ENCODE peak calls at places on chromosomes 3 and 15, in eight cellular contexts. H is spleen, L is AG04450, Y is right atrium auricular region, Q is kidney epithelial cell, E is IMR-90, N is heart left ventricle, C is uterus. D is an unnamed sample.
A peak's percentile ranks its signal among the peaks of the same experiment; 100 is the strongest.

GRCh38 chr15:29854413-29854812 is 32.1 kb upstream of the TJP1 start:
- DNase-seq in H (no peak), L (no peak), Y (no peak), Q (no peak), E (no peak), N (no peak), C (no peak), D (no peak)

GRCh38 chr3:48595526-48596121 is 495 bp upstream of the COL7A1 start:
- DNase-seq in H (no peak), L (peak; percentile 48), Y (peak; percentile 71), Q (peak; percentile 92), E (peak; percentile 86), N (no peak), C (peak; percentile 69), D (peak; percentile 80)

GRCh38 chr3:42746455-42747450 is 26.3 kb downstream of the CCDC13 start:
- DNase-seq in H (no peak), L (peak; percentile 30), Y (peak; percentile 57), Q (no peak), E (peak; percentile 55), N (no peak), C (no peak), D (peak; percentile 9)

GRCh38 chr3:53318522-53318921 is 28.8 kb downstream of the DCP1A start:
- DNase-seq in H (no peak), L (peak; percentile 23), Y (no peak), Q (no peak), E (peak; percentile 69), N (no peak), C (no peak), D (peak; percentile 47)

GRCh38 chr15:50145451-50145872 is 26.4 kb upstream of the ATP8B4 start:
- DNase-seq in H (no peak), L (peak; percentile 65), Y (no peak), Q (no peak), E (peak; percentile 88), N (no peak), C (peak; percentile 31), D (no peak)

GRCh38 chr3:197854596-197855343 is 63.7 kb downstream of the LRCH3 start:
- DNase-seq in H (no peak), L (peak; percentile 94), Y (no peak), Q (peak; percentile 83), E (peak; percentile 99), N (no peak), C (no peak), D (peak; percentile 97)

GRCh38 chr15:21269121-21269520 is 171.2 kb downstream of the POTEB3 start:
- DNase-seq in H (no peak), L (no peak), Y (no peak), Q (no peak), E (no peak), N (no peak), C (no peak), D (no peak)

GRCh38 chr3:170585937-170586310 is at the start of gene SLC7A14:
- DNase-seq in H (no peak), L (no peak), Y (no peak), Q (no peak), E (peak; percentile 21), N (no peak), C (no peak), D (no peak)

GRCh38 chr3:144491333-144491732 is 519.7 kb downstream of the DIPK2A start:
- DNase-seq in H (no peak), L (no peak), Y (no peak), Q (no peak), E (no peak), N (no peak), C (no peak), D (no peak)

GRCh38 chr15:72690938-72691337 is 4.9 kb downstream of the BBS4 start:
- DNase-seq in H (no peak), L (no peak), Y (no peak), Q (no peak), E (no peak), N (no peak), C (no peak), D (no peak)

GRCh38 chr15:85642054-85642692 is 152.6 kb downstream of the KLHL25 start:
- DNase-seq in H (no peak), L (no peak), Y (no peak), Q (no peak), E (no peak), N (no peak), C (peak; percentile 43), D (no peak)

GRCh38 chr3:188631291-188632010 is 477.5 kb downstream of the LPP start:
- DNase-seq in H (no peak), L (peak; percentile 68), Y (no peak), Q (no peak), E (peak; percentile 97), N (no peak), C (no peak), D (peak; percentile 28)

GRCh38 chr3:103600844-103601243 is 1166.0 kb downstream of the ZPLD1 start:
- DNase-seq in H (no peak), L (no peak), Y (no peak), Q (no peak), E (no peak), N (no peak), C (no peak), D (no peak)

GRCh38 chr3:40576431-40576830 is 51.7 kb downstream of the ZNF621 start:
- DNase-seq in H (no peak), L (no peak), Y (no peak), Q (no peak), E (no peak), N (no peak), C (no peak), D (no peak)

GRCh38 chr3:32480596-32480995 is 22.1 kb downstream of the CMTM6 start:
- DNase-seq in H (no peak), L (no peak), Y (no peak), Q (no peak), E (no peak), N (no peak), C (no peak), D (no peak)

GRCh38 chr15:80811781-80812180 is 32.6 kb downstream of the CEMIP start:
- DNase-seq in H (no peak), L (no peak), Y (no peak), Q (no peak), E (no peak), N (no peak), C (no peak), D (no peak)

GRCh38 chr15:89408512-89409183 is 74.0 kb upstream of the POLG start:
- DNase-seq in H (no peak), L (no peak), Y (no peak), Q (no peak), E (peak; percentile 6), N (no peak), C (no peak), D (no peak)
- H3K27me3 ChIP-seq in H (peaks cover 83% of the 10 kb centered on the region), L (peaks cover 98% of the 10 kb centered on the region), Y (peaks cover 46% of the 10 kb centered on the region), Q (peaks cover 98% of the 10 kb centered on the region), E (peaks cover 100% of the 10 kb centered on the region), N (peaks cover 99% of the 10 kb centered on the region), C (peaks cover 97% of the 10 kb centered on the region), D (peaks cover 91% of the 10 kb centered on the region)

GRCh38 chr15:74122403-74123130 is 7.8 kb upstream of the ISLR2 start:
- DNase-seq in H (peak; percentile 64), L (no peak), Y (no peak), Q (no peak), E (no peak), N (no peak), C (no peak), D (no peak)

GRCh38 chr15:74121858-74122257 is 8.5 kb upstream of the ISLR2 start:
- DNase-seq in H (peak; percentile 63), L (no peak), Y (no peak), Q (no peak), E (no peak), N (no peak), C (no peak), D (no peak)

GRCh38 chr15:74124196-74124595 is 6.2 kb upstream of the ISLR2 start:
- DNase-seq in H (no peak), L (no peak), Y (no peak), Q (no peak), E (no peak), N (no peak), C (no peak), D (no peak)

GRCh38 chr15:74123685-74124084 is 6.7 kb upstream of the ISLR2 start:
- DNase-seq in H (no peak), L (no peak), Y (no peak), Q (no peak), E (no peak), N (no peak), C (no peak), D (no peak)

GRCh38 chr15:74123131-74123429 is 7.3 kb upstream of the ISLR2 start:
- DNase-seq in H (peak; percentile 70), L (no peak), Y (no peak), Q (no peak), E (no peak), N (no peak), C (no peak), D (no peak)
- TF ChIP-seq CTCF in H (no peak), L (peak; percentile 3), Y (no peak), Q (no peak), E (no peak), N (no peak), C (no peak), D (no peak)

GRCh38 chr3:129005526-129006303 is 4.6 kb downstream of the EFCC1 start:
- DNase-seq in H (no peak), L (peak; percentile 29), Y (no peak), Q (no peak), E (peak; percentile 65), N (no peak), C (no peak), D (no peak)

GRCh38 chr3:129004639-129005295 is 3.7 kb downstream of the EFCC1 start:
- DNase-seq in H (no peak), L (no peak), Y (no peak), Q (no peak), E (no peak), N (no peak), C (no peak), D (no peak)

GRCh38 chr3:129002573-129003569 is 1.8 kb downstream of the EFCC1 start:
- DNase-seq in H (no peak), L (no peak), Y (no peak), Q (no peak), E (no peak), N (no peak), C (no peak), D (no peak)

GRCh38 chr3:129001817-129002572 is 891 bp downstream of the EFCC1 start:
- DNase-seq in H (no peak), L (no peak), Y (no peak), Q (no peak), E (no peak), N (no peak), C (no peak), D (no peak)

GRCh38 chr3:129003578-129004112 is 2.5 kb downstream of the EFCC1 start:
- DNase-seq in H (peak; percentile 86), L (no peak), Y (no peak), Q (no peak), E (no peak), N (no peak), C (no peak), D (no peak)
- H3K27me3 ChIP-seq in H (peaks cover 30% of the 10 kb centered on the region), L (peaks cover 72% of the 10 kb centered on the region), Y (peaks cover 3% of the 10 kb centered on the region), Q (peaks cover 76% of the 10 kb centered on the region), E (peaks cover 65% of the 10 kb centered on the region), N (peaks cover 8% of the 10 kb centered on the region), C (no peaks in the 10 kb centered on the region), D (peaks cover 43% of the 10 kb centered on the region)

DNA sequence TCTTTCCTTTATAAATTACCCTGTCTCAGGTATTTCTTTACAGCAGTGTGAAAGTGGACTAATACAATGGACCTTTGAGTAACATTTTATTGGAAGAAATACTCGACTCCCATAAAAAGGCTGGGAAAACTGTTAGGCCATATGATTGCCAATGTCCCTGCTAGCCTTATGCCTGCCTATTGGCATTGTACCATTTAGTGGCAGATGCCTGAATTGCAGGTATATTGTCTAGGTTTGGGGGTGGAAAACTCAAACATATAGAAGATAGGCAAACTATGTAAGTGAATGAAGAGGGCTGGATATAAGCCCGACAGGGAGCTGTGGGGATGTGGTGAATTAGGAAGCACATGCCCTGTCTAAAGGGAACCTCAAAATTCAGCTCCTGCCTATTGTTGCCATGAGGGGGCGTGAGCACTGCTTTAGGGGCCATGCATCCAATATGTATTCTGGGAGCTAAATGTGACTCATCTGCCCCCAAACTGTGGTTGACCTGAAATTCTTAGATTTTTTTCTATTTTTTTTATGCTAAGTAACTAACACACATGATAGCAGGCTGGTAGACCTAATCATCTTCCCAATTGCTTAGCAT is 65.2 kb upstream of the TRA2B start:
- DNase-seq in H (no peak), L (no peak), Y (no peak), Q (no peak), E (peak; percentile 48), N (no peak), C (no peak), D (no peak)
- TF ChIP-seq CTCF in H (no peak), L (peak; percentile 40), Y (no peak), Q (no peak), E (peak; percentile 36), N (no peak), C (no peak), D (peak; percentile 29)